ENCODE peak calls at places on chromosomes 13 and 19, in seven cellular contexts. V, J, S, W, T, N and G are unnamed samples.
A peak's percentile ranks its signal among the peaks of the same experiment; 100 is the strongest.

GRCh38 chr19:46069841-46070341 is 29.1 kb upstream of the IGFL4 start:
- DNase-seq in N (no peak), V (no peak), J (peak; percentile 80), T (no peak), S (peak; percentile 88), W (no peak), G (no peak)

GRCh38 chr19:44002212-44002565 is 568 bp upstream of the ZNF230 start:
- DNase-seq in T (no peak), V (no peak), S (no peak), W (no peak), N (no peak), J (no peak), G (no peak)

GRCh38 chr13:80408270-80408669 is 67.3 kb upstream of the SPRY2 start:
- DNase-seq in S (peak; percentile 10), W (no peak), N (no peak), T (no peak), J (no peak), V (no peak), G (no peak)

GRCh38 chr13:32142956-32143375 is 111.4 kb downstream of the FRY start:
- DNase-seq in V (no peak), J (no peak), N (no peak), S (peak; percentile 51), W (no peak), T (no peak), G (no peak)

GRCh38 chr13:42361701-42362100 is 89.7 kb downstream of the AKAP11 start:
- DNase-seq in W (no peak), J (no peak), S (no peak), V (no peak), T (no peak), N (no peak), G (no peak)

GRCh38 chr13:102648046-102648445 is 46.8 kb downstream of the METTL21C start:
- DNase-seq in S (no peak), N (no peak), J (no peak), W (no peak), V (no peak), T (no peak), G (no peak)

GRCh38 chr13:35157143-35157755 is 215.2 kb downstream of the NBEA start:
- DNase-seq in N (no peak), W (peak; percentile 16), T (no peak), S (peak; percentile 67), V (peak; percentile 69), J (peak; percentile 13), G (peak; percentile 16)

GRCh38 chr19:38647966-38648788 is 728 bp downstream of the ACTN4 start:
- DNase-seq in N (no peak), V (no peak), S (peak; percentile 18), W (no peak), T (no peak), J (no peak), G (no peak)

GRCh38 chr13:38686635-38687245 is at the start of gene FREM2:
- DNase-seq in J (no peak), W (no peak), V (peak; percentile 92), T (peak; percentile 34), S (peak; percentile 17), N (no peak), G (peak; percentile 71)

GRCh38 chr19:1267441-1268391 is 1.4 kb upstream of the CIRBP start:
- DNase-seq in J (no peak), W (no peak), N (no peak), V (peak; percentile 19), T (no peak), S (peak; percentile 60), G (no peak)

GRCh38 chr13:106326751-106327150 is 208.7 kb downstream of the EFNB2 start:
- DNase-seq in J (no peak), W (no peak), N (no peak), T (no peak), S (no peak), V (no peak), G (no peak)

GRCh38 chr19:29088761-29089160 is 124.2 kb downstream of the UQCRFS1 start:
- DNase-seq in S (no peak), W (no peak), N (no peak), V (no peak), T (no peak), J (no peak), G (no peak)

GRCh38 chr13:98581971-98582702 is 5.2 kb upstream of the STK24 start:
- DNase-seq in W (no peak), N (no peak), S (peak; percentile 75), T (no peak), J (peak; percentile 39), V (peak; percentile 78), G (peak; percentile 15)

GRCh38 chr19:42246143-42246868 is 3.9 kb upstream of the GSK3A start:
- DNase-seq in W (no peak), V (peak; percentile 23), T (peak; percentile 63), S (peak; percentile 85), J (peak; percentile 81), N (no peak), G (no peak)

GRCh38 chr19:15563325-15563794 is 51.7 kb upstream of the CYP4F8 start:
- DNase-seq in W (no peak), V (peak; percentile 63), J (no peak), N (peak; percentile 65), T (no peak), S (no peak), G (peak; percentile 27)

GRCh38 chr19:48500830-48501445 is 10.7 kb downstream of the LMTK3 start:
- DNase-seq in J (no peak), T (no peak), W (no peak), N (no peak), V (no peak), S (no peak), G (no peak)

GRCh38 chr13:71056581-71056980 is 810.4 kb downstream of the DACH1 start:
- DNase-seq in S (no peak), V (no peak), N (no peak), T (no peak), W (no peak), J (no peak), G (no peak)

GRCh38 chr13:32033744-32034143 is 2.2 kb downstream of the FRY start:
- DNase-seq in S (no peak), V (no peak), W (no peak), N (no peak), T (no peak), J (no peak), G (no peak)

GRCh38 chr13:76523740-76524382 is 362.3 kb downstream of the KCTD12 start:
- DNase-seq in W (no peak), T (no peak), S (no peak), V (no peak), N (no peak), J (no peak), G (no peak)

GRCh38 chr13:67369895-67370660 is 139.9 kb upstream of the PCDH9 start:
- DNase-seq in V (no peak), J (peak; percentile 24), W (no peak), S (peak; percentile 81), T (no peak), N (no peak), G (no peak)

GRCh38 chr19:8640402-8641004 is 10.1 kb downstream of the NFILZ start:
- DNase-seq in S (no peak), T (no peak), N (no peak), J (no peak), V (no peak), W (no peak), G (no peak)

GRCh38 chr19:13100031-13100588 is 2.5 kb downstream of the LYL1 start:
- DNase-seq in J (no peak), S (peak; percentile 52), W (peak; percentile 86), T (no peak), V (no peak), N (no peak), G (no peak)

GRCh38 chr19:16571689-16572331 is 405 bp downstream of the SLC35E1 start:
- DNase-seq in T (no peak), S (peak; percentile 56), N (no peak), J (no peak), W (peak; percentile 60), V (no peak), G (no peak)

GRCh38 chr19:33399745-33400681 is 26.5 kb downstream of the CEBPG start:
- DNase-seq in N (peak; percentile 82), T (no peak), S (no peak), V (no peak), J (no peak), W (no peak), G (no peak)

GRCh38 chr13:90943961-90944360 is 403.5 kb upstream of the MIR17HG start:
- DNase-seq in W (no peak), V (peak; percentile 58), S (no peak), T (no peak), N (no peak), J (no peak), G (no peak)

GRCh38 chr13:32824671-32825070 is 191.6 kb upstream of the KL start:
- DNase-seq in J (peak; percentile 84), W (no peak), T (no peak), S (peak; percentile 96), N (peak; percentile 30), V (no peak), G (no peak)

GRCh38 chr19:55464669-55465068 is at the start of gene C19orf85:
- DNase-seq in J (no peak), V (no peak), N (no peak), S (no peak), T (no peak), W (no peak), G (no peak)

GRCh38 chr19:12265921-12266704 is 28.6 kb downstream of the ZNF44 start:
- DNase-seq in T (no peak), J (no peak), S (no peak), W (no peak), N (no peak), V (no peak), G (no peak)

GRCh38 chr19:17513801-17514200 is 2.4 kb downstream of the PGLS start:
- DNase-seq in T (no peak), V (no peak), N (no peak), J (no peak), S (peak; percentile 49), W (no peak), G (no peak)